ENCODE peak calls at places on chromosomes 3 and 15, in nine cellular contexts. G, X, I, F, Z, C, Y, J and A are unnamed samples.
A peak's percentile ranks its signal among the peaks of the same experiment; 100 is the strongest.

GRCh38 chr3:150249776-150250175 is 158.3 kb upstream of the TSC22D2 start:
- DNase-seq in C (no peak), I (no peak), F (no peak), G (no peak), Z (no peak), X (no peak), Y (peak; percentile 45), J (no peak), A (no peak)

GRCh38 chr15:78790027-78790426 is 21.2 kb downstream of the ADAMTS7 start:
- DNase-seq in F (no peak), Y (no peak), C (no peak), X (no peak), I (no peak), J (no peak), G (no peak), Z (no peak), A (no peak)

GRCh38 chr3:39148116-39149058 is 5.0 kb downstream of the CSRNP1 start:
- DNase-seq in Y (peak; percentile 44), I (no peak), X (no peak), J (no peak), F (no peak), C (no peak), Z (no peak), G (peak; percentile 75), A (peak; percentile 52)

GRCh38 chr3:13501056-13501455 is 20.9 kb downstream of the HDAC11 start:
- DNase-seq in C (no peak), J (no peak), F (no peak), Z (no peak), G (no peak), X (no peak), I (peak; percentile 45), Y (no peak), A (no peak)

GRCh38 chr3:170721563-170721962 is 135.7 kb upstream of the SLC7A14 start:
- DNase-seq in J (no peak), I (no peak), Z (no peak), Y (no peak), C (no peak), F (no peak), G (no peak), X (no peak), A (no peak)

GRCh38 chr3:143535994-143536784 is 312.1 kb downstream of the SLC9A9 start:
- DNase-seq in J (no peak), F (no peak), Y (no peak), Z (no peak), C (no peak), G (no peak), I (no peak), X (no peak), A (no peak)

GRCh38 chr3:29642393-29643033 is 361.6 kb downstream of the RBMS3 start:
- DNase-seq in F (no peak), X (peak; percentile 73), J (no peak), Y (peak; percentile 81), Z (peak; percentile 20), G (peak; percentile 70), I (peak; percentile 13), C (peak; percentile 19), A (peak; percentile 11)

GRCh38 chr3:104629038-104629437 is 737.7 kb upstream of the ALCAM start:
- DNase-seq in G (peak; percentile 88), X (peak; percentile 85), J (no peak), Y (peak; percentile 86), I (no peak), F (no peak), C (no peak), Z (peak; percentile 30), A (no peak)

GRCh38 chr15:57496946-57497944 is 94.5 kb upstream of the MYZAP start:
- DNase-seq in Y (peak; percentile 51), Z (no peak), F (no peak), J (no peak), C (no peak), I (no peak), G (no peak), X (no peak), A (peak; percentile 27)

GRCh38 chr15:62791694-62792093 is 250.9 kb upstream of the TPM1 start:
- DNase-seq in Y (no peak), I (no peak), C (no peak), F (no peak), G (no peak), X (no peak), J (no peak), Z (no peak), A (no peak)

GRCh38 chr3:79012530-79012913 is 755.3 kb downstream of the ROBO1 start:
- DNase-seq in I (no peak), Z (no peak), X (no peak), C (no peak), G (no peak), Y (no peak), F (no peak), J (no peak), A (no peak)

GRCh38 chr15:36156855-36157521 is 422.4 kb upstream of the CDIN1 start:
- DNase-seq in C (peak; percentile 9), X (peak; percentile 48), Z (peak; percentile 57), I (no peak), G (peak; percentile 56), J (no peak), F (no peak), Y (peak; percentile 40), A (peak; percentile 7)

GRCh38 chr15:62979252-62979651 is 63.3 kb upstream of the TPM1 start:
- DNase-seq in F (no peak), I (no peak), Z (no peak), G (peak; percentile 18), X (no peak), J (no peak), C (no peak), Y (peak; percentile 86), A (no peak)

GRCh38 chr3:2172561-2173171 is 74.0 kb downstream of the CNTN4 start:
- DNase-seq in Y (no peak), X (no peak), I (no peak), C (no peak), Z (no peak), F (no peak), J (no peak), G (no peak), A (no peak)

GRCh38 chr3:137946341-137946973 is 63.5 kb upstream of the CLDN18 start:
- DNase-seq in Y (peak; percentile 39), F (peak; percentile 62), Z (no peak), X (peak; percentile 74), G (peak; percentile 71), J (peak; percentile 95), C (peak; percentile 19), I (peak; percentile 72), A (peak; percentile 27)

GRCh38 chr3:71541313-71541712 is 42.2 kb downstream of the FOXP1 start:
- DNase-seq in J (no peak), I (no peak), G (peak; percentile 59), F (no peak), Y (no peak), C (no peak), X (peak; percentile 71), Z (no peak), A (no peak)

GRCh38 chr3:71532639-71533395 is 50.7 kb downstream of the FOXP1 start:
- DNase-seq in F (no peak), X (no peak), I (no peak), C (no peak), J (no peak), Z (no peak), G (peak; percentile 51), Y (no peak), A (peak; percentile 25)

GRCh38 chr3:71533588-71533987 is 49.9 kb downstream of the FOXP1 start:
- DNase-seq in J (no peak), I (no peak), G (no peak), Y (no peak), X (no peak), C (no peak), Z (no peak), F (no peak), A (no peak)

GRCh38 chr3:71537211-71537611 is 46.3 kb downstream of the FOXP1 start:
- DNase-seq in G (peak; percentile 96), J (no peak), Y (peak; percentile 99), X (peak; percentile 98), I (no peak), C (peak; percentile 39), Z (peak; percentile 74), F (peak; percentile 21), A (no peak)

DNA sequence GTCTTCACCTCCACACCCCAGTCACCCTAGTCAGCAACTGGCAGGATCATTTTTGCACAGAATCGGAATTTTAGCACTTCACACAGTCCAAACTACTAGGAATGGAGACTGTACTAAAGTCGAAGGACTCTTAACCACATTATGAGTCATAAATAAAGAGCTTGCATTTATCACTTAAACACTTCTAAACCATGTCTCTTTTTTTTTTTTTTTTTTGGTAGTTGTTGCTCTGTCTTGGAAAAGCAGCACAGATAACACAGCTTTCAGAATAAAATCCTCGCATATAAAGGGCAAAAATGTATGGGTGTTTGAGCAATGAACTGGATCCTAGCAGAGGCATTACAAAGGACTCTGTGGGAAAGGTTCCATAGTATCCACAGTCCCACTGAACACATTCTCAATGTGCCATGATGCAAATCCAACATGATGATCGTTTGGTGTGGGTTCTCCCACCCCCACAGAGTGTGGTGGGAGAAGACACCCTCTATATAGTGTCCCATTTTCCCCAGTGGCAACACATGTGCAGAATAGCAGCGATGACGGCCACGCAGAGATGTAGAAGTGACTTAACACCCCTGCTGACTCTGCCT is 47.1 kb downstream of the FOXP1 start:
- DNase-seq in F (no peak), I (no peak), C (no peak), X (peak; percentile 92), Z (no peak), Y (peak; percentile 93), G (peak; percentile 86), J (no peak), A (no peak)
- H3K4me3 ChIP-seq in F (no peak overlapping the region), I (no peak overlapping the region), C (no peak overlapping the region), X (peak overlapping the region; percentile 26), Z (no peak overlapping the region), Y (peak overlapping the region; percentile 40), G (no peak overlapping the region), J (no peak overlapping the region), A (no peak overlapping the region)

GRCh38 chr3:190345027-190345821 is 23.0 kb upstream of the CLDN1 start:
- DNase-seq in I (no peak), Y (peak; percentile 98), Z (peak; percentile 81), X (peak; percentile 97), G (peak; percentile 97), J (peak; percentile 13), C (no peak), F (no peak), A (no peak)
- H3K4me3 ChIP-seq in I (no peak overlapping the region), Y (peak overlapping the region; percentile 19), Z (no peak overlapping the region), X (peak overlapping the region; percentile 7), G (peak overlapping the region; percentile 27), J (no peak overlapping the region), C (no peak overlapping the region), F (no peak overlapping the region), A (peak overlapping the region; percentile 13)

GRCh38 chr3:47443611-47443995 is 32.1 kb downstream of the SCAP start:
- DNase-seq in Z (no peak), Y (no peak), I (no peak), C (no peak), X (no peak), F (no peak), G (no peak), J (no peak), A (peak; percentile 59)
- H3K4me3 ChIP-seq in Z (no peak overlapping the region), Y (no peak overlapping the region), I (no peak overlapping the region), C (peak overlapping the region; percentile 30), X (no peak overlapping the region), F (no peak overlapping the region), G (no peak overlapping the region), J (no peak overlapping the region), A (no peak overlapping the region)

DNA sequence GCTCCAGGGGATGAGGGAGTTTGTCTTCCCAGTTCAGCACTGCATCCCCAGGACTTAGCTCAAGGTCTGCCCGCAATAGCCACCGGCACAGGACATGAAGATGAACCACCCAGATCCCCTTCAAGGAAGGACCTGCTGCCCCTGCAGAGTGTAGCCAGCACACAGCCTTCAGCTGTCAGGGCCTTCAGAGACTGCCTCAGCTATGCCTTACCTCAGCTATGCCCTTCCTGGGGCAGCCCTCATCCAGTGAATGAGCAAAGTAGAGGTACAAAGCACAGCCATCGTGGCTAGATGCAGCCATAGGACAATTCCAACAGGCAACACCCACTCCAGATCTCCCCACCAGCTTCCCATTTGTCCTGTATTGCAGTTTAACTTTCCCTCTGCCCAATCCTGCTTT is 291.2 kb upstream of the STT3B start:
- DNase-seq in C (no peak), Z (no peak), Y (no peak), X (no peak), F (no peak), I (no peak), J (no peak), G (no peak), A (no peak)
- H3K4me3 ChIP-seq in C (no peak overlapping the region), Z (no peak overlapping the region), Y (no peak overlapping the region), X (no peak overlapping the region), F (no peak overlapping the region), I (no peak overlapping the region), J (no peak overlapping the region), G (no peak overlapping the region), A (no peak overlapping the region)